ENCODE peak calls at places on chromosomes 11 and 22, in four cellular contexts. X is epithelial cell of esophagus, P is heart left ventricle, K is lower leg skin. S is an unnamed sample.

GRCh38 chr11:91248199-91248807 is 976.3 kb upstream of the FAT3 start:
- DNase-seq in X (peak), P (peak), K (no peak), S (no peak)

GRCh38 chr11:84558085-84558905 is 1068.8 kb downstream of the DLG2 start:
- DNase-seq in X (peak), P (no peak), K (no peak), S (no peak)

GRCh38 chr11:91394718-91395414 is 829.8 kb upstream of the FAT3 start:
- DNase-seq in X (peak), P (no peak), K (no peak), S (no peak)

GRCh38 chr11:101397941-101398340 is 185.9 kb downstream of the TRPC6 start:
- DNase-seq in X (no peak), P (no peak), K (no peak), S (no peak)

GRCh38 chr11:72380132-72380503 is 54.2 kb downstream of the CLPB start:
- DNase-seq in X (no peak), P (no peak), K (no peak), S (no peak)

GRCh38 chr11:1051356-1052132 is 15.0 kb upstream of the MUC6 start:
- DNase-seq in X (no peak), P (peak), K (no peak), S (peak)

GRCh38 chr11:1084561-1085439 is 10.1 kb downstream of the MUC2 start:
- DNase-seq in X (no peak), P (peak), K (no peak), S (peak)

GRCh38 chr22:23237201-23237798 is 57.0 kb downstream of the BCR start:
- DNase-seq in X (no peak), P (peak), K (no peak), S (no peak)

GRCh38 chr11:67167086-67167485 is 48.0 kb downstream of the KDM2A start:
- DNase-seq in X (peak), P (no peak), K (no peak), S (no peak)

GRCh38 chr11:71251761-71252433 is 480 bp downstream of the SHANK2 start:
- DNase-seq in X (peak), P (no peak), K (no peak), S (no peak)

GRCh38 chr22:20116376-20116950 is 559 bp downstream of the RANBP1 start:
- DNase-seq in X (no peak), P (no peak), K (no peak), S (no peak)

GRCh38 chr11:75476716-75477613 is 44.0 kb upstream of the KLHL35 start:
- DNase-seq in X (no peak), P (peak), K (no peak), S (peak)

GRCh38 chr11:115644846-115645245 is 140.6 kb upstream of the CADM1 start:
- DNase-seq in X (no peak), P (no peak), K (no peak), S (no peak)

GRCh38 chr11:29319231-29319630 is 697.6 kb downstream of the KCNA4 start:
- DNase-seq in X (no peak), P (no peak), K (no peak), S (no peak)

GRCh38 chr11:3671334-3672254 is at the start of gene CHRNA10:
- DNase-seq in X (no peak), P (no peak), K (no peak), S (no peak)

GRCh38 chr11:14413307-14414072 is 54.5 kb upstream of the RRAS2 start:
- DNase-seq in X (no peak), P (peak), K (no peak), S (no peak)

GRCh38 chr22:16824718-16825687 is at the start of gene XKR3:
- DNase-seq in X (no peak), P (no peak), K (no peak), S (no peak)

GRCh38 chr22:27108425-27109114 is 451.2 kb downstream of the MIAT start:
- DNase-seq in X (peak), P (peak), K (no peak), S (no peak)

GRCh38 chr11:68206211-68206610 is 6.9 kb downstream of the KMT5B start:
- DNase-seq in X (peak), P (no peak), K (no peak), S (no peak)

GRCh38 chr11:65435981-65436411 is 13.4 kb downstream of the NEAT1 start:
- DNase-seq in X (peak), P (peak), K (no peak), S (no peak)

GRCh38 chr22:28053871-28054621 is 135.0 kb upstream of the PITPNB start:
- DNase-seq in X (no peak), P (no peak), K (no peak), S (no peak)

GRCh38 chr11:36459046-36459445 is 51.0 kb downstream of the TRAF6 start:
- DNase-seq in X (no peak), P (no peak), K (no peak), S (no peak)

GRCh38 chr11:26985941-26986340 is 8.0 kb upstream of the FIBIN start:
- DNase-seq in X (no peak), P (no peak), K (peak), S (no peak)
- TF ChIP-seq CTCF in X (no peak), P (no peak), K (no peak), S (no peak)

GRCh38 chr22:42301072-42301741 is 30.8 kb upstream of the TCF20 start:
- DNase-seq in X (no peak), P (no peak), K (no peak), S (no peak)
- H3K4me3 ChIP-seq in X (no peak), P (no peak), K (no peak), S (no peak)

DNA sequence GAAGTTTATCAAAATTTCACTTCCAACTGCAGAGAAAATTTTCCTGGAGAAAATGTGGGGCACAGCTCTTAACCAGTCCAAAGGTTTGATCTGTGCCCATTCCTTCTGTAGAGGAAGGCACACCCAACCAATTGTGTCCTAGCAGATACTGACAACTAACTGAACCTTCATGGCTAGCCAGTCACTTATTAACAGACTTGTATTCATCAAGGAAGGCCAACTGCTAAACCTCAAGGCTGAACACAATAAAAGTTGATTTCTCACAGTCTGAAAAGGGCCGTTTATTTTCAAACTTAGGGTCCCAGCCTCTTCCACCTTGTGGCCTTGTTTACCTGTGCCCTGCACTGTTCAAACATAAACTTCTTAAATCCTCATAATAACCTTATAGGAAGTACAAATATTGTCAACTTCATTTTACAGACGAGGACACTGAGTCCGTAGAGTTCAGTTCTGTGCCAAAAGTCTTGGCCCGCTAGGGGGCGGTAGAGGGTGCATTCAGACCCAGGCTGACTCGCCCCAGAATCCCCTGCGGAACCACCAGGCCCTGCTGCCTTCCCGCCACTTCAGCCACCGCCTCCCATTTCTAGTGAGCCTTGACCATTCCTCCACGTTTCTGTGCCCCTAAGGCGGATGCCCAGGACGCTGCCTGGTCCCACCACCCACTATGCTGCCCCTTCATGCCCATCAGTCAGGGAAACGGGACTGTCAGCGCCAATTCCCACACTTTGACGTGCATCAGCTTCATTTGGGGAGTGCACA is 19.3 kb downstream of the SYT13 start:
- DNase-seq in X (no peak), P (no peak), K (no peak), S (no peak)
- TF ChIP-seq CTCF in X (peak), P (peak), K (no peak), S (peak)

DNA sequence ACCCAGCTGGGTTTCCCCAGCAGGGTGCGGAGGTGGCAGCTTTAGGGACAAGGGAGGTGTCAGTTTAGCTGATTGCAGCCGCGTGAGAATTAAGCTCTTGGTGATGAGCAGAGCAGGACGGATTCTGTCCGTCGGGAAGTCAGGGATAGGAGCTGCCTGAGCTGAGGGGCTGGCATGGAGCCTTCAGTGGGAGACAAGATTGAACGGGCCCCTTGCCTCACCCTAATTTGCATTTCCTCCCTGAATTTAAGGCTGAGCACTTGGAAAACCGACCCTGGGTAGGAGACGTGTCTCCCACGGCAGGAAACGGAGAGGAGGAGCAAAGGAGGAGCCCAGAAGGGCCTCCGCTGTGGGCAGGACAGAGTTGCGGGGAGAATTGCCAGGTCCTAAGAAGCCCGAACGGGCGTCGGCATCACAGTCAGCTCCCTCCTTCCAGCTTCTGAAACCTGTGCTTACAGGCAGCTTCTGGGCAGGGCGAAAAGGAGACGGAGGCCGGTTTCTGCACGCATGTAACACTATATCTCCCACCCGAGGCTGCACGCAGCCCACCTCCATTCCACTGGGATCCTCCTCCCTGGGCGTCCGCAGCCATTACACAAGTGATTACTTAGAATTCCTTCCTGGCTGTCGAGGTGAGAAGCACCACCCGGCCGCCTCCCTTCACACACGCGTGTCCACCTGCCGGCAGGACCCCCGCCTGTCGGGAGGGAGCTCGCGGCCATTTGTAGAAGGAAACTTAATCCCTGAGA is 345.8 kb downstream of the BRD1 start:
- DNase-seq in X (no peak), P (no peak), K (no peak), S (no peak)
- H3K4me3 ChIP-seq in X (no peak), P (peak), K (no peak), S (peak)

GRCh38 chr22:45996241-45997076 is 19.5 kb upstream of the WNT7B start:
- DNase-seq in X (no peak), P (peak), K (no peak), S (peak)
- TF ChIP-seq CTCF in X (no peak), P (no peak), K (no peak), S (no peak)